ENCODE peak calls at places on chromosomes 1 and 21, in four cellular contexts. I is GM12878, Z is K562, H is HL-60. M is an unnamed sample.

GRCh38 chr1:186435336-186435735 is 25.6 kb downstream of the PDC start:
- DNase-seq in I (no peak), Z (no peak), H (peak), M (no peak)

GRCh38 chr1:169484683-169485426 is 889 bp downstream of the SLC19A2 start:
- DNase-seq in I (no peak), Z (peak), H (no peak), M (no peak)

GRCh38 chr21:41186763-41187536 is 19.0 kb downstream of the BACE2 start:
- DNase-seq in I (no peak), Z (peak), H (no peak), M (no peak)

GRCh38 chr1:51899022-51899421 is 20.5 kb upstream of the NRDC start:
- DNase-seq in I (no peak), Z (no peak), H (no peak), M (no peak)

GRCh38 chr1:57894315-57894714 is 470.5 kb upstream of the DAB1 start:
- DNase-seq in I (no peak), Z (no peak), H (no peak), M (no peak)

GRCh38 chr1:35111106-35111505 is 31.9 kb downstream of the ZMYM1 start:
- DNase-seq in I (no peak), Z (no peak), H (no peak), M (no peak)

GRCh38 chr21:43861716-43862115 is 3.3 kb upstream of the AGPAT3 start:
- DNase-seq in I (no peak), Z (no peak), H (no peak), M (no peak)

GRCh38 chr1:10675813-10676212 is 120.6 kb downstream of the CASZ1 start:
- DNase-seq in I (no peak), Z (no peak), H (no peak), M (no peak)

GRCh38 chr1:52632732-52633290 is at the start of gene SHISAL2A:
- DNase-seq in I (no peak), Z (no peak), H (no peak), M (peak)

GRCh38 chr1:43978551-43979260 is at the start of gene B4GALT2:
- DNase-seq in I (no peak), Z (peak), H (no peak), M (peak)

GRCh38 chr1:44326066-44326701 is 28.9 kb downstream of the ERI3 start:
- DNase-seq in I (no peak), Z (no peak), H (no peak), M (no peak)

GRCh38 chr1:202283991-202284390 is 57.7 kb downstream of the UBE2T start:
- DNase-seq in I (no peak), Z (no peak), H (no peak), M (no peak)

GRCh38 chr1:43427524-43427923 is 26.2 kb downstream of the HYI start:
- DNase-seq in I (no peak), Z (no peak), H (no peak), M (no peak)

GRCh38 chr21:29237110-29238051 is 61.3 kb upstream of the BACH1 start:
- DNase-seq in I (no peak), Z (no peak), H (no peak), M (no peak)

GRCh38 chr1:221611930-221612777 is 129.7 kb downstream of the DUSP10 start:
- DNase-seq in I (no peak), Z (peak), H (no peak), M (no peak)

GRCh38 chr1:22597996-22598395 is 34.7 kb downstream of the EPHA8 start:
- DNase-seq in I (no peak), Z (no peak), H (no peak), M (no peak)

GRCh38 chr1:187383366-187383765 is 554.6 kb downstream of the PLA2G4A start:
- DNase-seq in I (no peak), Z (no peak), H (no peak), M (no peak)

GRCh38 chr1:41683681-41684500 is 199.4 kb upstream of the EDN2 start:
- DNase-seq in I (no peak), Z (peak), H (peak), M (no peak)

GRCh38 chr1:153429266-153430165 is 13.2 kb downstream of the S100A7A start:
- DNase-seq in I (no peak), Z (no peak), H (no peak), M (no peak)

GRCh38 chr21:41562101-41563000 is 54.4 kb upstream of the TMPRSS2 start:
- DNase-seq in I (no peak), Z (no peak), H (no peak), M (no peak)

GRCh38 chr1:189804352-189804751 is 673.3 kb downstream of the BRINP3 start:
- DNase-seq in I (no peak), Z (no peak), H (no peak), M (no peak)

GRCh38 chr1:74522143-74522542 is 9.7 kb upstream of the LRRC53 start:
- DNase-seq in I (no peak), Z (no peak), H (no peak), M (no peak)

GRCh38 chr1:87805661-87806376 is 477.1 kb downstream of the LMO4 start:
- DNase-seq in I (no peak), Z (no peak), H (no peak), M (no peak)

GRCh38 chr1:2392686-2393085 is 1.0 kb downstream of the RER1 start:
- DNase-seq in I (no peak), Z (peak), H (no peak), M (no peak)

GRCh38 chr1:15427280-15427666 is 11.0 kb upstream of the CTRC start:
- DNase-seq in I (no peak), Z (no peak), H (no peak), M (no peak)
- TF ChIP-seq POLR2AphosphoS5 in I (no peak), Z (no peak), H (no peak), M (no peak)

GRCh38 chr1:31374511-31375196 is 1.8 kb upstream of the FABP3 start:
- DNase-seq in I (no peak), Z (no peak), H (no peak), M (no peak)
- TF ChIP-seq SPI1 in I (no peak), Z (no peak), H (no peak), M (no peak)

GRCh38 chr1:156097499-156098178 is 15.4 kb upstream of the MEX3A start:
- DNase-seq in I (peak), Z (no peak), H (no peak), M (no peak)
- TF ChIP-seq POLR2AphosphoS5 in I (peak), Z (no peak), H (no peak), M (no peak)

DNA sequence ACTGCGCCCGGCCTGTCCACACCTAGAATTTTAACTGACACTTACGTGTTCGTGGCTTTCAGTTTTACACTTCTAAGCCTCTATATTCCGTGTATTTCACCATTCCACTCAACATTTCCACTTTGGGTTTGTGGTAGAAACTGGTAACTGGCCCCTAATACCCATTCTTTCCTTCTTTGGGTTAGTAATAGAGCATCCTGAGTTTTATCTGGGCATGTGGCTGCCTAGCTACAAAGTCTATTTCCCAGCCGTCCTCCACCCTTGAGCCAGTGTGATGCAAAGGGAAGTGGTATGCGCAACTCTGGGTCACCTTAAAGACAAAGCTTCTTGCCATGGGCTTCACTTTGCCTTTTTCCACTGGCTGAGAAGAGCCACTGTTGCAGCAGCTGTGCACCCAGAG is 73.8 kb downstream of the LAMC2 start:
- DNase-seq in I (no peak), Z (no peak), H (no peak), M (no peak)
- TF ChIP-seq SPI1 in I (no peak), Z (no peak), H (peak), M (no peak)

GRCh38 chr1:3456449-3456963 is 2.0 kb downstream of the ARHGEF16 start:
- DNase-seq in I (no peak), Z (no peak), H (no peak), M (no peak)
- TF ChIP-seq POLR2AphosphoS5 in I (no peak), Z (no peak), H (no peak), M (no peak)

DNA sequence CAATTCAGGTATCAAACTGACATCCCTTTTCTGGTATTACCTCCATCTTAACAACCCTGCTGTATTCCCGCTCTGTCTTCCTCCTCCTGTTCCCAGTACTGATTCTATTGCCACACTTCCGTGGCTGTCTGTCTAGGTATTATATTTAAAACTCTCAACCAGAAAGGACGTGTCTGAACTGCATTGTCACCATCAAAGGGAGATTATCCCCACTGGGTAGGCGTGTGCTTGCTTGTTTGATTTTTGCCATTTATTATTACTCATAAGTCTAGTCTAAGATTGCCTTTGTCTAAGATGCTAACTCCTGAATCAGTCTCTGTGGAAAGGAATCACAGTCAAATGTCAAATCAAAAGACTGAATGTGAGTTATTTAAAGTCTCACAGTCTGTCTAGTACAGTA is 650.1 kb downstream of the KCNT2 start:
- DNase-seq in I (no peak), Z (no peak), H (no peak), M (no peak)
- TF ChIP-seq SPI1 in I (no peak), Z (no peak), H (no peak), M (no peak)